ENCODE peak calls at places on chromosomes 13 and 19, in five cellular contexts. E is psoas muscle, L is adrenal gland, H is esophagus squamous epithelium, J is GM12878. U is an unnamed sample.

GRCh38 chr13:35014606-35015005 is 72.5 kb downstream of the NBEA start:
- DNase-seq in H (no peak), J (no peak), L (no peak), E (no peak), U (no peak)

GRCh38 chr13:51502206-51502651 is 49.4 kb upstream of the INTS6 start:
- DNase-seq in J (peak), L (no peak), H (no peak), E (no peak), U (peak)

GRCh38 chr13:51838235-51838846 is 6.6 kb downstream of the TMEM272 start:
- DNase-seq in H (no peak), E (no peak), J (no peak), L (no peak), U (no peak)

GRCh38 chr13:50468849-50469669 is 374.4 kb downstream of the DLEU7 start:
- DNase-seq in H (no peak), L (no peak), J (no peak), E (no peak), U (no peak)

GRCh38 chr19:9917322-9917721 is 19.0 kb downstream of the OLFM2 start:
- DNase-seq in L (peak), H (no peak), E (no peak), J (no peak), U (no peak)

GRCh38 chr19:44356383-44357111 is at the start of gene ZNF112:
- DNase-seq in L (peak), J (peak), E (peak), H (no peak), U (no peak)

GRCh38 chr19:12545267-12545666 is 6.0 kb downstream of the ZNF564 start:
- DNase-seq in L (no peak), J (no peak), E (no peak), H (no peak), U (no peak)

GRCh38 chr13:33577037-33577436 is 240.9 kb upstream of the RFC3 start:
- DNase-seq in E (no peak), L (no peak), J (no peak), H (no peak), U (no peak)

GRCh38 chr13:36000028-36000427 is 131.2 kb downstream of the DCLK1 start:
- DNase-seq in H (no peak), J (no peak), L (no peak), E (no peak), U (no peak)

GRCh38 chr13:41463823-41464602 is 6.7 kb downstream of the RGCC start:
- DNase-seq in L (no peak), J (peak), H (no peak), E (no peak), U (no peak)

GRCh38 chr13:80379245-80379644 is 38.3 kb upstream of the SPRY2 start:
- DNase-seq in E (no peak), J (no peak), L (no peak), H (no peak), U (no peak)

GRCh38 chr13:96850538-96850937 is 143.7 kb downstream of the OXGR1 start:
- DNase-seq in E (no peak), L (no peak), H (no peak), J (no peak), U (no peak)

GRCh38 chr13:101942038-101942437 is 459.8 kb downstream of the FGF14 start:
- DNase-seq in J (no peak), E (no peak), H (no peak), L (no peak), U (no peak)

GRCh38 chr19:36041831-36042230 is 9.2 kb upstream of the CLIP3 start:
- DNase-seq in H (no peak), E (no peak), J (no peak), L (peak), U (no peak)

GRCh38 chr13:111372651-111373425 is 52.4 kb downstream of the TEX29 start:
- DNase-seq in H (no peak), J (no peak), L (no peak), E (no peak), U (no peak)

GRCh38 chr13:30396434-30397075 is 25.7 kb upstream of the UBE2L5 start:
- DNase-seq in L (no peak), E (no peak), H (no peak), J (no peak), U (no peak)

GRCh38 chr13:113881614-113882265 is 17.9 kb upstream of the GAS6 start:
- DNase-seq in J (no peak), H (no peak), L (no peak), E (no peak), U (no peak)

DNA sequence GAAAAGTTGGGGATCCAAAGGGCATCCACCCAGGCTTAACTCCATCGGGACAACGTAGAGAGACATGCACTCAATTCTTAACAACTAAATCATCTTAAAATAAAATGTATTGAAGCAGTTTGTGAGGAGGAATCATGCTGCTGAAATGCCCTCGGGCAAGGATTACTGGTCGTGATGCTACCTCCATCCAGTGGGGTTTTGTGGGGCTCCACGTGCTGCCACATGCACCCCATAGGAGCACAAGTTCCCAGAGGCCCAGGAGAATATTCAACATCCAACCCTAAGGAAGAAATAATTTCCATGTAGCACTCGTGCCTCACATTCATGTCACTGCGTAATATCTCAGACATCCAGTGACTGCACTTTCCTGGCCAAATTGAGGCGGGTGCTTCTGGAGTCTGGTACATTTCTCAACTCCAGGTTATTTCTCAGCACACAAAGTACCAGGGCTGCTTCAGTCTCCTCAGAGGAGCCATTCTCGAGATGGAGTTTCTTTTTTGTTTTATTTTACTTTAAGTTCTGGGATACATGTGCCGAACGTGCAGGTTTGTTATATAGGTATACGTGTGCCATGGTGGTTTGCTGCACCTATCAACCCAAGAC is 429.8 kb downstream of the FOXO1 start:
- DNase-seq in E (peak), H (no peak), L (no peak), J (no peak), U (no peak)
- TF ChIP-seq CTCF in E (no peak), H (no peak), L (no peak), J (no peak), U (no peak)

DNA sequence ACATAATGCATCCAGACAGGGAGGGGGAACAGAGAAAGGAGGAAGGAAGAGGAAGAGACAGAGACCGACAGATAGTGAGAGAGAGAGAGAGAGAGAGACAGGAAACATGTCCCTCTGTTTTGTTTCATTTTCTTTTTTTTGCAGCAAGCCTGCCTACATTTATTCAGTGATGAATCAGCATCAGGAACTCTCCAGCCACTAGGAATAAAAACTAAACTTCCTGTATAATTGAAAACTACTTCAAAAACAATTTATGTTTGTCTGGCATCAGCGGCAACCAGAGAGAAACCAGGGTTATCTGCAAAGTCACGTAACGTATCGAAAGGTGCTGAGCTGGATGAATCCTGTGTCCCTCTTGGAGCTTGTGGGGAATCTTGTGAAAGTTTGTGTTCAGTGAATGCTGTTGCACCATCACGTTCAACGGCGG is 148.6 kb upstream of the SOX21 start:
- DNase-seq in E (no peak), J (no peak), H (no peak), L (peak), U (no peak)
- H3K4me3 ChIP-seq in E (peak), J (peak), H (peak), L (peak), U (peak)

GRCh38 chr13:28268800-28269223 is 130.5 kb downstream of the PAN3 start:
- DNase-seq in H (no peak), L (no peak), J (peak), E (no peak), U (peak)

DNA sequence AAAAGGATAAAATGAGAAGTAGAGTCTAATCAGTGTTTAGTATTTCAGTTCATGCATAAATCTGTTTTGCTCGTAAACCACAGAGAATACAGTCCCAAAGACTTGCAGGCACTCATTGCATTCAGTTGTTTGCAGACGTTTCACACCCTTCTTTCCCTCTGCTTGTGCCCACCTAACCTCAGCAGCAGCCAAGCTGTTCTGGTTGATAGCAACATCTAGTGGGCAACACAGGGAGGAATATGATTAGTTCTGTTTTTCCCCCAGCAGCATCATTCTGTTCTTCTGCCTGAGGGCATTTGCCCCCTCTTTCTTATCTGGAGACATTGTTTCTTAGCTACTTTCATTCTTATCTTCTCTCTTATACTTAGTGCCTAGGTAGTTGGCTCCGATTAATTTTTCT is 135.6 kb downstream of the PAN3 start:
- DNase-seq in J (no peak), E (no peak), L (no peak), H (no peak), U (no peak)
- TF ChIP-seq CTCF in J (no peak), E (no peak), L (no peak), H (no peak), U (peak)

DNA sequence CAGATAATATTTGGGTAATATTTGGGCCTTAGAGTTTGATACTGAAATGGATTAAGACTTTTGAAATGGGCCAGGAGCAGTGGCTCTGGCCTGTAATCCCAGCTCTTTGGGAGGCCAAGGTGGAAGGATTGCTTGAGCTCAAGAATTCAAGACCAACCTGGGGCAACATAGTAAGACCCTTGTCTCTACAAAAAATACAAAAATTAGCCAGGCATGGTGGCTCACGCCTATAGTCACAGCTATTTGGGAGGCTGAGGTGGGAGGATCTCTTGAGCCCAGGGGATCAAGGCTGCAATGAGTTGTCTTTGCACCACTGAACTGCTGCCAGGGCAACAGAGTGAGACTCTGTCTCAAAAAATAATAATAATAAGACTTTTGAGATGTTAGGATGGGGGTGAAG is 926 bp upstream of the ZNF836 start:
- DNase-seq in H (no peak), J (no peak), E (no peak), L (peak), U (no peak)
- H3K4me3 ChIP-seq in H (no peak), J (no peak), E (peak), L (no peak), U (no peak)

GRCh38 chr19:50723735-50724521 is 764 bp downstream of the CLEC11A start:
- DNase-seq in J (no peak), L (no peak), H (no peak), E (no peak), U (no peak)
- TF ChIP-seq CTCF in J (no peak), L (no peak), H (no peak), E (no peak), U (no peak)

DNA sequence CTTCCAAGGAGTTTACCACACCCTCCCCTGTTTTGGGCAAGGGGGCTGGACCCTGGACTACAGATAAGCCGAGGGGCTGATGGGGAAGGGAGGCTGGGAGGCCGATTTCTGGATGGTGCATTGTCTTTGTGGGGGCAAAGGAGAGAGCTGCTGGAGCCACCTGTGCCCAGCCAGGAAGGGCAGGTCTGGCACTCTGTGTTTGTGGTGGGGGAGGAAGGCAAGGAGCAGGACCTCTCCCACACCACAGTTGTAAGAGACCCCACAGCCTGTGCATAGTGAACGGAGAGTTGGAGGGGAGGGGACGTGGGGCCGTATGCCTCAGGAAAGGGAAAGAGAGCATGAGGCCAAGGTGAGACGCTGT is 16.0 kb upstream of the PRR19 start:
- DNase-seq in E (peak), L (no peak), H (no peak), J (no peak), U (no peak)
- H3K4me3 ChIP-seq in E (peak), L (no peak), H (no peak), J (peak), U (peak)

GRCh38 chr19:6372594-6373095 is at the start of gene ALKBH7:
- DNase-seq in L (peak), E (peak), H (peak), J (peak), U (peak)
- TF ChIP-seq CTCF in L (no peak), E (no peak), H (no peak), J (no peak), U (no peak)

GRCh38 chr19:19224852-19225494 is 13.2 kb downstream of the NCAN start:
- DNase-seq in H (no peak), J (no peak), E (peak), L (peak), U (peak)
- H3K4me3 ChIP-seq in H (peak), J (peak), E (peak), L (no peak), U (peak)

DNA sequence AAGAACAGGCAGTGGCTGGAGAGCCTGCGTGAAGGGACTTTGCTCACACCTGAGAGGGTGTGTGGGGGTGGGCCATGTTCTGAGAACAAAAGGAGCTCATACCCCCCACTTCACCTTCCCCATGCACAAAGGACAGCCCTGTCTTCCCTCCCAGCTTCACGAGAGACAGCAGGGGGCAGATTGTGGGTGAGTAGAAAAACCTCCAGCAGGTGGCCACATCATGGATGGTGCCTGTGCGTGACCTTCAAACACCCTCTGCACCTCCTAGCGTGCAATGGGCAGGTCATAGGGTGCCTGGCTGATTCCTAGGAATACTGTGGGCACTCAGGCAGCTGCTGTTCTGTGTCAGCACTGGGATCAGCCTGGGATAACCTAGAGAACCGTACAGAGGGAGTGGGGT is 36.3 kb upstream of the PSG9 start:
- DNase-seq in L (no peak), J (no peak), E (no peak), H (no peak), U (no peak)
- TF ChIP-seq CTCF in L (no peak), J (no peak), E (no peak), H (no peak), U (peak)